ENCODE peak calls at places on chromosomes 4 and X, in four cellular contexts. L is stomach; I is GM06990; D is activated naive CD4-positive, alpha-beta T cell treated with anti-CD3 and anti-CD28 coated beads, Interleukin-2, amount 10 ng/mL, durations not matched to agents 7 days and 5 days. E is an unnamed sample.

GRCh38 chr4:87101543-87102199 is 118.7 kb downstream of the KLHL8 start:
- DNase-seq in L (no peak), D (no peak), I (no peak), E (no peak)

GRCh38 chr4:99723555-99724450 is 66.2 kb upstream of the C4orf54 start:
- DNase-seq in I (no peak), D (no peak), L (peak), E (peak)

GRCh38 chr4:76997454-76997853 is 47.9 kb downstream of the SEPTIN11 start:
- DNase-seq in D (no peak), L (no peak), I (no peak), E (no peak)

GRCh38 chr4:6230827-6231662 is 30.7 kb upstream of the JAKMIP1 start:
- DNase-seq in L (peak), D (no peak), I (no peak), E (no peak)

GRCh38 chr4:141713185-141713584 is 76.8 kb downstream of the IL15 start:
- DNase-seq in I (no peak), L (no peak), D (no peak), E (no peak)

GRCh38 chrX:31293409-31293808 is 221.6 kb upstream of the FTHL17 start:
- DNase-seq in L (no peak), I (no peak), D (no peak), E (no peak)

GRCh38 chr4:72318771-72319170 is 250.2 kb downstream of the ADAMTS3 start:
- DNase-seq in D (no peak), I (no peak), L (no peak), E (no peak)

GRCh38 chrX:26511621-26512363 is 295.8 kb downstream of the MAGEB5 start:
- DNase-seq in D (no peak), I (no peak), L (no peak), E (no peak)

GRCh38 chr4:16187455-16187854 is 38.8 kb downstream of the TAPT1 start:
- DNase-seq in L (no peak), I (no peak), D (no peak), E (no peak)

GRCh38 chr4:185872747-185873380 is 60.9 kb upstream of the SORBS2 start:
- DNase-seq in D (no peak), I (no peak), L (no peak), E (no peak)

GRCh38 chr4:17780461-17781071 is 855 bp downstream of the FAM184B start:
- DNase-seq in L (peak), D (no peak), I (no peak), E (no peak)

GRCh38 chr4:48016141-48017107 is at the start of the genes CNGA1 and NIPAL1:
- DNase-seq in D (peak), L (peak), I (peak), E (peak)

GRCh38 chr4:7753271-7753670 is 186.4 kb downstream of the AFAP1 start:
- DNase-seq in I (no peak), L (no peak), D (no peak), E (no peak)

GRCh38 chr4:15451866-15452765 is 17.6 kb upstream of the CC2D2A start:
- DNase-seq in I (no peak), D (no peak), L (no peak), E (no peak)

GRCh38 chr4:113145519-113146291 is 96.3 kb downstream of the ANK2 start:
- DNase-seq in L (no peak), I (peak), D (no peak), E (peak)

E was measured in posterior cingulate gyrus.